ENCODE peak calls at places on chromosomes 1 and 21, in five cellular contexts. One of them, this sample, is unnamed.

GRCh38 chr1:53654216-53655210 is 84.5 kb downstream of the GLIS1 start:
- DNase-seq in spleen: peak
- DNase-seq in PC-3: no peak
- DNase-seq in PC-9: no peak
- DNase-seq in lung: no peak
- DNase-seq in this sample: peak

GRCh38 chr1:185654199-185654951 is 79.8 kb upstream of the HMCN1 start:
- DNase-seq in lung: no peak
- DNase-seq in PC-9: no peak
- DNase-seq in spleen: no peak
- DNase-seq in PC-3: no peak
- DNase-seq in this sample: no peak

GRCh38 chr21:16243396-16243795 is 513.6 kb downstream of the USP25 start:
- DNase-seq in spleen: no peak
- DNase-seq in PC-3: no peak
- DNase-seq in PC-9: no peak
- DNase-seq in lung: no peak
- DNase-seq in this sample: no peak

GRCh38 chr1:233547726-233548125 is 66.2 kb upstream of the KCNK1 start:
- DNase-seq in lung: no peak
- DNase-seq in PC-3: no peak
- DNase-seq in spleen: no peak
- DNase-seq in PC-9: no peak
- DNase-seq in this sample: no peak

GRCh38 chr1:150551784-150552691 is 2.8 kb downstream of the ADAMTSL4 start:
- DNase-seq in PC-9: peak
- DNase-seq in spleen: peak
- DNase-seq in PC-3: peak
- DNase-seq in lung: peak
- DNase-seq in this sample: peak

GRCh38 chr1:216739771-216740170 is 16.5 kb upstream of the ESRRG start:
- DNase-seq in PC-3: no peak
- DNase-seq in spleen: no peak
- DNase-seq in lung: no peak
- DNase-seq in PC-9: no peak
- DNase-seq in this sample: no peak

GRCh38 chr1:29933110-29933509 is 696.8 kb downstream of the PTPRU start:
- DNase-seq in PC-9: no peak
- DNase-seq in PC-3: peak
- DNase-seq in lung: no peak
- DNase-seq in spleen: peak
- DNase-seq in this sample: no peak

GRCh38 chr1:210397252-210397651 is 68.5 kb downstream of the HHAT start:
- DNase-seq in PC-9: no peak
- DNase-seq in spleen: no peak
- DNase-seq in lung: no peak
- DNase-seq in PC-3: no peak
- DNase-seq in this sample: peak

GRCh38 chr1:228006793-228007053 is at the start of gene WNT3A:
- DNase-seq in PC-9: no peak
- DNase-seq in spleen: no peak
- DNase-seq in PC-3: no peak
- DNase-seq in lung: no peak
- DNase-seq in this sample: no peak

GRCh38 chr1:202014915-202015676 is 4.7 kb downstream of the ELF3 start:
- DNase-seq in lung: no peak
- DNase-seq in PC-9: no peak
- DNase-seq in PC-3: peak
- DNase-seq in spleen: no peak
- DNase-seq in this sample: no peak

GRCh38 chr1:82597620-82598019 is 796.9 kb downstream of the ADGRL2 start:
- DNase-seq in lung: no peak
- DNase-seq in PC-3: no peak
- DNase-seq in spleen: no peak
- DNase-seq in PC-9: no peak
- DNase-seq in this sample: no peak

GRCh38 chr1:181251001-181251712 is 162.7 kb downstream of the IER5 start:
- DNase-seq in PC-9: peak
- DNase-seq in spleen: no peak
- DNase-seq in PC-3: peak
- DNase-seq in lung: no peak
- DNase-seq in this sample: peak

GRCh38 chr1:115761601-115762302 is 6.8 kb downstream of the CASQ2 start:
- DNase-seq in spleen: no peak
- DNase-seq in PC-9: no peak
- DNase-seq in PC-3: peak
- DNase-seq in lung: no peak
- DNase-seq in this sample: no peak

GRCh38 chr1:110631836-110632620 is 25.9 kb upstream of the KCNA2 start:
- DNase-seq in PC-9: no peak
- DNase-seq in spleen: no peak
- DNase-seq in PC-3: no peak
- DNase-seq in lung: no peak
- DNase-seq in this sample: no peak
- H3K4me3 ChIP-seq in PC-9: no peak
- H3K4me3 ChIP-seq in spleen: no peak
- H3K4me3 ChIP-seq in PC-3: no peak
- H3K4me3 ChIP-seq in lung: no peak
- H3K4me3 ChIP-seq in this sample: no peak

DNA sequence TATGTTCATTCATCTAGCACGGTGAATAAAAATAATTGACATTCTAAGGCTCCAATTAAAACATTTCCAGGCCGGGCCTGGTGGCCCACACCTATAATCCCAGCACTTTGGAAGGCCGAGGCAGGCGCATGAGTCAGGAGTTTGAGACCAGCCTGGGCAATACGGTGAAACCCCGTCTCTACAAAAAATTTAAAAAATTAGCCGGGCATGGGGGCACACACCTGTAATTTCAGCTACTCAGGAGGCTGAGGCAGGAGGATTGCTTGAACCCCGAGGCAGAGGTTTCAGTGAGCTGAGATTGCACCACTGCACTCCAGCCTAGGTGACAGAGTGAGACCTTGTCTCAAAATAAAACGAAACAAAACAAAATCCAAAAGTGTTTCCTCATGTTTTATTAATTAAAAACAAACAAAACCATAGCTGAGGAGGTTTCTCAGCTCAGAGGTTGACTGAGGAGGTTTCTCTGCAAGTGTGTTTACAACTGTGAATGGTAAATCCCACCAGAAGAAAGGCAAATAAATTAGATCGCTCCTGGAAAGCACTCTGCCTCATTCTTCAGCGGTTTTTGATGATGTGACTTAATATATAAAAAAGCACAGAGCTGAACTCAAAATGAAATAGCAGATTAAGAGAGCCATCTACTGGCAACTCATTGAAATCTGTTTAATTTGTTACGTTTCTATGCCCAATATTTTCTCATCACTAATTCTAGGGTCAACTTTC is 37.7 kb upstream of the ATG4C start:
- DNase-seq in PC-3: peak
- DNase-seq in spleen: no peak
- DNase-seq in lung: no peak
- DNase-seq in PC-9: no peak
- DNase-seq in this sample: peak
- TF ChIP-seq CTCF in PC-3: peak
- TF ChIP-seq CTCF in spleen: peak
- TF ChIP-seq CTCF in lung: peak
- TF ChIP-seq CTCF in PC-9: peak
- TF ChIP-seq CTCF in this sample: peak

GRCh38 chr1:28085129-28085528 is 3.3 kb downstream of the EYA3 start:
- DNase-seq in PC-9: no peak
- DNase-seq in spleen: no peak
- DNase-seq in PC-3: no peak
- DNase-seq in lung: no peak
- DNase-seq in this sample: no peak

GRCh38 chr1:28091043-28091781 is 2.8 kb upstream of the EYA3 start:
- DNase-seq in lung: peak
- DNase-seq in spleen: peak
- DNase-seq in PC-3: peak
- DNase-seq in PC-9: peak
- DNase-seq in this sample: peak

GRCh38 chr1:28087614-28088167 is 719 bp downstream of the EYA3 start:
- DNase-seq in lung: no peak
- DNase-seq in spleen: no peak
- DNase-seq in PC-9: peak
- DNase-seq in PC-3: no peak
- DNase-seq in this sample: no peak

GRCh38 chr1:28088168-28088961 is at the start of gene EYA3:
- DNase-seq in PC-3: peak
- DNase-seq in spleen: peak
- DNase-seq in PC-9: peak
- DNase-seq in lung: peak
- DNase-seq in this sample: peak

GRCh38 chr1:28086651-28087050 is 1.8 kb downstream of the EYA3 start:
- DNase-seq in lung: no peak
- DNase-seq in PC-3: no peak
- DNase-seq in spleen: no peak
- DNase-seq in PC-9: no peak
- DNase-seq in this sample: no peak
- H3K4me3 ChIP-seq in lung: no peak
- H3K4me3 ChIP-seq in PC-3: peak
- H3K4me3 ChIP-seq in spleen: no peak
- H3K4me3 ChIP-seq in PC-9: peak
- H3K4me3 ChIP-seq in this sample: no peak

DNA sequence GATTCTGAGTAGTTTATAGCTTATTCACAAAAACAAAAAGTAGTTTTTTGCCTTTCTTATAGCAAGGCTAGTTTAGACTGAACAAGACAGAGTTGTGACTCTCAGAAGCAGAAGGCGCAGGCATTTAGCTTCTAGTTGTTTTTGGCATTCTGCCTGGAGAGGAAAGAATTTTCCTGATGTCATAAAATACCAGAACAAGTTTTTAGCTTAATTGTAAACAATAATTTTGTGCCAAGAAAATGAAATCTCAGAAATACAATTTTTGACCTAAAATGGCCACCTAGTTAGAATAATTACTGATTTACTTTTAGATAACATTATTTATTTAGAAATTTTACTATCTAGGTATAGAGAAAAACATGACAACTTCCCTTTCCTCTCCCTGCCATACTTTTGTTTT is 1.0 kb downstream of the DNAJB4 start:
- DNase-seq in lung: no peak
- DNase-seq in PC-3: peak
- DNase-seq in spleen: no peak
- DNase-seq in PC-9: no peak
- DNase-seq in this sample: peak
- TF ChIP-seq CTCF in lung: no peak
- TF ChIP-seq CTCF in PC-3: no peak
- TF ChIP-seq CTCF in spleen: no peak
- TF ChIP-seq CTCF in PC-9: no peak
- TF ChIP-seq CTCF in this sample: no peak

GRCh38 chr1:9687876-9688582 is 36.5 kb downstream of the PIK3CD start:
- DNase-seq in lung: no peak
- DNase-seq in PC-9: peak
- DNase-seq in spleen: peak
- DNase-seq in PC-3: peak
- DNase-seq in this sample: peak

GRCh38 chr1:9687120-9687875 is 35.8 kb downstream of the PIK3CD start:
- DNase-seq in PC-9: peak
- DNase-seq in PC-3: peak
- DNase-seq in lung: peak
- DNase-seq in spleen: peak
- DNase-seq in this sample: peak

GRCh38 chr1:9689971-9690381 is 38.4 kb downstream of the PIK3CD start:
- DNase-seq in PC-9: peak
- DNase-seq in PC-3: no peak
- DNase-seq in lung: no peak
- DNase-seq in spleen: peak
- DNase-seq in this sample: peak

GRCh38 chr1:9689011-9689706 is 37.6 kb downstream of the PIK3CD start:
- DNase-seq in PC-3: peak
- DNase-seq in spleen: peak
- DNase-seq in PC-9: peak
- DNase-seq in lung: peak
- DNase-seq in this sample: peak

GRCh38 chr1:9688599-9688998 is 37.1 kb downstream of the PIK3CD start:
- DNase-seq in PC-3: no peak
- DNase-seq in PC-9: no peak
- DNase-seq in lung: no peak
- DNase-seq in spleen: no peak
- DNase-seq in this sample: no peak
- H3K4me3 ChIP-seq in PC-3: peak
- H3K4me3 ChIP-seq in PC-9: peak
- H3K4me3 ChIP-seq in lung: no peak
- H3K4me3 ChIP-seq in spleen: peak
- H3K4me3 ChIP-seq in this sample: peak

DNA sequence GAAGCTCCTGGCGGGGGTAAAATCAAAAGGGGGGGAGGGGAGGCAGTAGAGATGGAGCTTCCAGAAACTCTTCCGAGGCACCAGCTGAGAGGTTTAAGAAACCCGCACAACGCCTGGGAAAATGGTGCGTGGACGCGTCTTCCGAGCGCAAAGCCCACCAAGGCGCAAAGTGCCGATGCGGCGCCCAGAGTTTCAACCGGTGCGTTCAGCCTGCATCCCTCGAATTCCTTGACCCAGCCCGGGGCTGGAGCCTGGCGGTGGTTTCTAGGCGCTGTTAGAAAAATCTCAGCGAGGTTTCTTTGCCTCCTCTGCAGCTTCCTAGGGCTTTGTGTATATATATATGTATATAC is 456 bp upstream of the PLPPR5 start:
- DNase-seq in PC-9: no peak
- DNase-seq in PC-3: no peak
- DNase-seq in spleen: no peak
- DNase-seq in lung: no peak
- DNase-seq in this sample: no peak
- TF ChIP-seq CTCF in PC-9: no peak
- TF ChIP-seq CTCF in PC-3: no peak
- TF ChIP-seq CTCF in spleen: no peak
- TF ChIP-seq CTCF in lung: no peak
- TF ChIP-seq CTCF in this sample: no peak

GRCh38 chr1:21269461-21270085 is 20.7 kb downstream of the ECE1 start:
- DNase-seq in lung: no peak
- DNase-seq in spleen: no peak
- DNase-seq in PC-3: no peak
- DNase-seq in PC-9: no peak
- DNase-seq in this sample: no peak
- H3K4me3 ChIP-seq in lung: no peak
- H3K4me3 ChIP-seq in spleen: no peak
- H3K4me3 ChIP-seq in PC-3: no peak
- H3K4me3 ChIP-seq in PC-9: no peak
- H3K4me3 ChIP-seq in this sample: no peak